ENCODE peak calls at places on chromosomes 11 and 22, in ten cellular contexts. C is HEK293T; E is stimulated activated CD4-positive, alpha-beta T cell treated with anti-CD3 and anti-CD28 coated beads, TNF-alpha, amount 100 ng/mL, for 4 hours; X is mammary epithelial cell; U is HFFc6; L is PC-3; H is HTR-8/SVneo; B is AG09309; W is endodermal cell; G is mucosa of descending colon. D is an unnamed sample.

GRCh38 chr22:38107692-38108515 is 2.6 kb downstream of the BAIAP2L2 start:
- DNase-seq in C (no peak), E (no peak), X (no peak), U (no peak), L (no peak), H (no peak), B (no peak), W (no peak), G (peak), D (no peak)

GRCh38 chr22:36435516-36436415 is 45.7 kb downstream of the TXN2 start:
- DNase-seq in C (no peak), E (peak), X (peak), U (no peak), L (no peak), H (no peak), B (no peak), W (peak), G (peak), D (no peak)

GRCh38 chr11:22337571-22338464 is at the start of gene SLC17A6:
- DNase-seq in C (peak), E (no peak), X (peak), U (no peak), L (peak), H (no peak), B (no peak), W (peak), G (peak), D (peak)

GRCh38 chr11:111571829-111572501 is 30.3 kb upstream of the SIK2 start:
- DNase-seq in C (no peak), E (no peak), X (no peak), U (no peak), L (peak), H (peak), B (no peak), W (no peak), G (no peak), D (no peak)

GRCh38 chr11:110409174-110409573 is 20.6 kb upstream of the FDX1 start:
- DNase-seq in C (no peak), E (no peak), X (peak), U (no peak), L (no peak), H (no peak), B (no peak), W (no peak), G (no peak), D (no peak)

GRCh38 chr11:109320595-109320994 is 101.4 kb upstream of the C11orf87 start:
- DNase-seq in C (no peak), E (no peak), X (peak), U (peak), L (peak), H (peak), B (peak), W (no peak), G (no peak), D (peak)

GRCh38 chr11:119356349-119357031 is 10.0 kb upstream of the MFRP start:
- DNase-seq in C (no peak), E (peak), X (no peak), U (peak), L (peak), H (no peak), B (no peak), W (peak), G (peak), D (peak)

GRCh38 chr11:63246045-63246444 is 2.6 kb upstream of the SLC22A25 start:
- DNase-seq in C (no peak), E (no peak), X (no peak), U (no peak), L (no peak), H (no peak), B (no peak), W (no peak), G (no peak), D (no peak)

GRCh38 chr11:9459573-9460321 is 1.1 kb upstream of the ZNF143 start:
- DNase-seq in C (no peak), E (no peak), X (peak), U (peak), L (peak), H (no peak), B (peak), W (peak), G (peak), D (peak)

GRCh38 chr22:30309981-30310672 is 16.6 kb downstream of the TBC1D10A start:
- DNase-seq in C (no peak), E (no peak), X (no peak), U (no peak), L (no peak), H (no peak), B (no peak), W (no peak), G (peak), D (no peak)

GRCh38 chr11:47327949-47328348 is 24.6 kb downstream of the MYBPC3 start:
- DNase-seq in C (no peak), E (no peak), X (no peak), U (no peak), L (no peak), H (no peak), B (no peak), W (no peak), G (no peak), D (no peak)